ENCODE peak calls at places on chromosomes 6 and 20, in four cellular contexts. One of them, this sample, is unnamed.

GRCh38 chr20:13910492-13910891 is 79.9 kb downstream of the SEL1L2 start:
- DNase-seq in IMR-90: no peak
- DNase-seq in GM10248: no peak
- DNase-seq in lower leg skin: no peak
- DNase-seq in this sample: no peak

GRCh38 chr6:127516676-127517273 is 2.4 kb downstream of the MTCL3 start:
- DNase-seq in IMR-90: peak
- DNase-seq in GM10248: peak
- DNase-seq in lower leg skin: no peak
- DNase-seq in this sample: no peak

GRCh38 chr6:132931937-132932336 is 117.6 kb downstream of the RPS12 start:
- DNase-seq in IMR-90: peak
- DNase-seq in GM10248: no peak
- DNase-seq in lower leg skin: no peak
- DNase-seq in this sample: no peak

GRCh38 chr20:63787302-63787701 is 43.8 kb downstream of the ZBTB46 start:
- DNase-seq in IMR-90: no peak
- DNase-seq in GM10248: no peak
- DNase-seq in lower leg skin: no peak
- DNase-seq in this sample: no peak

GRCh38 chr6:141744971-141745370 is 387.8 kb upstream of the GJE1 start:
- DNase-seq in IMR-90: no peak
- DNase-seq in GM10248: no peak
- DNase-seq in lower leg skin: no peak
- DNase-seq in this sample: no peak

GRCh38 chr20:48738399-48739304 is 89.1 kb downstream of the PREX1 start:
- DNase-seq in IMR-90: no peak
- DNase-seq in GM10248: peak
- DNase-seq in lower leg skin: no peak
- DNase-seq in this sample: no peak

GRCh38 chr20:61953789-61954125 is 111.9 kb downstream of the TAF4 start:
- DNase-seq in IMR-90: no peak
- DNase-seq in GM10248: no peak
- DNase-seq in lower leg skin: peak
- DNase-seq in this sample: no peak

GRCh38 chr6:8958894-8959511 is 523.7 kb upstream of the SLC35B3 start:
- DNase-seq in IMR-90: peak
- DNase-seq in GM10248: no peak
- DNase-seq in lower leg skin: no peak
- DNase-seq in this sample: no peak

GRCh38 chr20:8535403-8536003 is 403.4 kb downstream of the PLCB1 start:
- DNase-seq in IMR-90: no peak
- DNase-seq in GM10248: no peak
- DNase-seq in lower leg skin: no peak
- DNase-seq in this sample: no peak

GRCh38 chr6:110282412-110282811 is 75.7 kb downstream of the METTL24 start:
- DNase-seq in IMR-90: no peak
- DNase-seq in GM10248: no peak
- DNase-seq in lower leg skin: no peak
- DNase-seq in this sample: no peak

GRCh38 chr20:21682576-21682975 is 22.9 kb upstream of the PAX1 start:
- DNase-seq in IMR-90: no peak
- DNase-seq in GM10248: no peak
- DNase-seq in lower leg skin: no peak
- DNase-seq in this sample: no peak

GRCh38 chr20:51767867-51768758 is at the start of gene ATP9A:
- DNase-seq in IMR-90: peak
- DNase-seq in GM10248: no peak
- DNase-seq in lower leg skin: peak
- DNase-seq in this sample: no peak

GRCh38 chr20:62066983-62067433 is 1.3 kb upstream of the TAF4 start:
- DNase-seq in IMR-90: no peak
- DNase-seq in GM10248: peak
- DNase-seq in lower leg skin: no peak
- DNase-seq in this sample: no peak

GRCh38 chr6:128063850-128064539 is 163.1 kb upstream of the THEMIS start:
- DNase-seq in IMR-90: no peak
- DNase-seq in GM10248: no peak
- DNase-seq in lower leg skin: no peak
- DNase-seq in this sample: no peak

GRCh38 chr6:27809939-27810767 is 102.0 kb downstream of the OR2B2 start:
- DNase-seq in IMR-90: peak
- DNase-seq in GM10248: peak
- DNase-seq in lower leg skin: peak
- DNase-seq in this sample: peak

GRCh38 chr6:122426597-122426996 is 27.1 kb downstream of the HSF2 start:
- DNase-seq in IMR-90: peak
- DNase-seq in GM10248: no peak
- DNase-seq in lower leg skin: no peak
- DNase-seq in this sample: no peak

GRCh38 chr6:122429328-122429727 is 29.9 kb downstream of the HSF2 start:
- DNase-seq in IMR-90: no peak
- DNase-seq in GM10248: no peak
- DNase-seq in lower leg skin: no peak
- DNase-seq in this sample: no peak

GRCh38 chr6:122432816-122433215 is 33.4 kb downstream of the HSF2 start:
- DNase-seq in IMR-90: peak
- DNase-seq in GM10248: no peak
- DNase-seq in lower leg skin: no peak
- DNase-seq in this sample: no peak

GRCh38 chr6:122431780-122432179 is 32.3 kb downstream of the HSF2 start:
- DNase-seq in IMR-90: no peak
- DNase-seq in GM10248: no peak
- DNase-seq in lower leg skin: no peak
- DNase-seq in this sample: no peak

DNA sequence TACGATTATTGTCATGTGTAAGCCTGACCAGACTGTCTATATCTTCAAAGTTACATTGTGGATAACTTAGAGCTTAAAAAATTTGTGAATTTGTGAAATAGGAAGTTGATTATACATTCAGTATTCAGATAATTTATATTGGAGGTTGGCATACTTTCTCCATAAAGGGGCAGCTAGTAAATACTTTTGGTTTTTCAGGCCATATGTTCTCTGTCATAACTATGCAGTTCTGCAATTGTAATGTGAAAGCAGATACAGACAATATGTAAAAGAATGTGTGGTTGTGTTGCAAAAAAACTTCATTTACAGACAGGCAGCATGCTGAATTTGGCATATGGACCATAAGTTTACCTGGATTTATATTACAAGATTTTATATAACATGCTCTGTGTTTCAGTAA is 29.3 kb downstream of the HSF2 start:
- DNase-seq in IMR-90: no peak
- DNase-seq in GM10248: no peak
- DNase-seq in lower leg skin: no peak
- DNase-seq in this sample: no peak
- TF ChIP-seq CTCF in IMR-90: no peak
- TF ChIP-seq CTCF in GM10248: no peak
- TF ChIP-seq CTCF in lower leg skin: no peak
- TF ChIP-seq CTCF in this sample: no peak

DNA sequence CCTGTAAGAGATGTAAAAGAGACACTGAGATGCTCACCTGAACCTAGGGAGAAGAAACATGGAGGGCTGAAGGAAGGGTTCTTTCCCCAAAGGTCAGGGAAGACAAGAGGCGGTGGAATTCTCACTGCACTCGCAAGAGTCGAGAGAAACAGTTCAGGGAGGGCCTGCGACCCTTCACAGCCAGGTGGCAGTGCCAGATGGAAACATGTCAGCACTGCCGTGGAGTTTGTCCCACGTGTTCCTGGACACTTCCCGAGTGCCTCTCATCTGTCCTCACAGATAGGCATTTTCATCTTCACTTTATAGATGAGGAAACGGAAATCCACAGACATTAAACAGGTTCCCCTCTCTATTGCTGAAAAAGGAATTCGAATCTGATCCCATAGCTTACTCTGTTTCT is 70.4 kb upstream of the SYNJ2 start:
- DNase-seq in IMR-90: no peak
- DNase-seq in GM10248: no peak
- DNase-seq in lower leg skin: no peak
- DNase-seq in this sample: no peak
- TF ChIP-seq CTCF in IMR-90: no peak
- TF ChIP-seq CTCF in GM10248: no peak
- TF ChIP-seq CTCF in lower leg skin: no peak
- TF ChIP-seq CTCF in this sample: no peak

GRCh38 chr6:12911387-12911960 is 194.9 kb downstream of the PHACTR1 start:
- DNase-seq in IMR-90: peak
- DNase-seq in GM10248: no peak
- DNase-seq in lower leg skin: no peak
- DNase-seq in this sample: no peak
- TF ChIP-seq CTCF in IMR-90: peak
- TF ChIP-seq CTCF in GM10248: peak
- TF ChIP-seq CTCF in lower leg skin: no peak
- TF ChIP-seq CTCF in this sample: no peak

GRCh38 chr6:156687875-156688549 is 89.2 kb upstream of the ARID1B start:
- DNase-seq in IMR-90: peak
- DNase-seq in GM10248: no peak
- DNase-seq in lower leg skin: peak
- DNase-seq in this sample: no peak
- TF ChIP-seq CTCF in IMR-90: no peak
- TF ChIP-seq CTCF in GM10248: no peak
- TF ChIP-seq CTCF in lower leg skin: no peak
- TF ChIP-seq CTCF in this sample: no peak

GRCh38 chr20:36728986-36729385 is 16.9 kb downstream of the NDRG3 start:
- DNase-seq in IMR-90: peak
- DNase-seq in GM10248: peak
- DNase-seq in lower leg skin: no peak
- DNase-seq in this sample: no peak
- TF ChIP-seq CTCF in IMR-90: peak
- TF ChIP-seq CTCF in GM10248: no peak
- TF ChIP-seq CTCF in lower leg skin: no peak
- TF ChIP-seq CTCF in this sample: no peak

GRCh38 chr6:160221423-160221822 is 37.2 kb downstream of the SLC22A2 start:
- DNase-seq in IMR-90: no peak
- DNase-seq in GM10248: no peak
- DNase-seq in lower leg skin: no peak
- DNase-seq in this sample: no peak
- TF ChIP-seq CTCF in IMR-90: no peak
- TF ChIP-seq CTCF in GM10248: no peak
- TF ChIP-seq CTCF in lower leg skin: no peak
- TF ChIP-seq CTCF in this sample: no peak

GRCh38 chr20:44648579-44648978 is 2.9 kb downstream of the ADA start:
- DNase-seq in IMR-90: no peak
- DNase-seq in GM10248: no peak
- DNase-seq in lower leg skin: no peak
- DNase-seq in this sample: no peak
- TF ChIP-seq CTCF in IMR-90: no peak
- TF ChIP-seq CTCF in GM10248: no peak
- TF ChIP-seq CTCF in lower leg skin: no peak
- TF ChIP-seq CTCF in this sample: no peak

DNA sequence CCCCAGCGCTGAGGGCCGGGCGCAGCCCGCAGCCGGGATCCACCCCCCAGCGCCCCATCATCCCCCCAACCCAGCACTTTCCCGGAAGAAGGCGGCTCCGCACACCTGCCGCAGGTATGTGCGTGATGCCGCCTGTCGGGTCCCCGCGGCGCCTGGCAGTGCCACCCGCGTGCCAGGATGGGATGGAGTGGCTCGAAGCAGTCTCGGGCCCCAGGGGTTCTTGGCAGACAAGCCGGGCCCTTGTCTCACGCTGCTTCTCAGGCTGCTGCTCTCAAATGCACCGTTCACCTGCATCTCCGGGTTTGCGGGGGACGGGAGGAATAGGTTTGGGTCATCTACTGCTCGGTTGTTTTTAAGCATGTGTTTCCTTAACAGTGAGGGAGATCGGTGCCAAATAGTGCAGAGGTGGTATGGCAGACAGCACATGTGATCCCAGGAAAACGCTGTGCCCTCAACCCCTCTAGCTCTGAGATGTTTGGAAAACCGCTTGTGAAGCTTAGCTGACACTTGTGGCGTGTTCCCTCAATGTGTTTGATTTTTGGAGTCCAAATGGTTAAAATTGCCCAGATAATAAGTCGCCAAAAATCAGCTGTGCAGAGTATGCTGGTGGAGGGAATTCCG is 847 bp downstream of the MYLIP start:
- DNase-seq in IMR-90: peak
- DNase-seq in GM10248: no peak
- DNase-seq in lower leg skin: peak
- DNase-seq in this sample: no peak
- TF ChIP-seq CTCF in IMR-90: no peak
- TF ChIP-seq CTCF in GM10248: no peak
- TF ChIP-seq CTCF in lower leg skin: no peak
- TF ChIP-seq CTCF in this sample: no peak

DNA sequence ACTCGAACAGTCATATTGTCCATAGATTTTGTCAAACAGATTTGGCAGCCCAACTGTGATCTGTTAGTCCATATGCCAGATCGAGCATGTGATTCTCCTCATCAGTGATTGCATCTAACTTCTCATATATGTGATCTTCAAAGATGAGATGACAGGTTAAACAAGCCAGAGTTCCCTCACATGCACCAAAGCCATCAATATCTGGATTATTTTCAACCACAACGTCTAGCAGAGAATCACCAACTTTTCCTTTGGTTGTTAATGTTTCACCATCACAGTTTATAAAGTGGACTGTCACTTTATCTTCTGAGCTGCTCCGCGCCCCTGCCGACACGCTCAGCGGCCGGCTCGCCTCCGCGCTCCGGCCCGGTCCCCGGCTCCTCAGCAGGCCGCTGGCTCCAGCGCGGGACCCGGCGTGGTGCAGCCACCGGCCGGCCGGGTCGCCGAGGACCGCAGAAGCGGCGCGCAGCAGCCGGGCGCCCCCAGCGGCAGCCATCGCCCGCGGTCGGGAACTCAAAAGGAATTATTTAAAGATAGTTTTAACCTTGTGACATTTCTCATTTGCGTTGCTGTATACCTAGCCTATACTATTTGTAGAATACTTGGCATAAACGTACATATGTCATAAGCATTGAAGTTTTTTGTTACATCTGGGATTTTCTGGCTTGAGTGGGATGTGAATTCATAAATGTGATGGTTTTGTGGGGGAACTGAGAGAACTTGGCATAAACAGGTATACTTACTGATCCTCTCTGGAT is 40.1 kb upstream of the DYNLRB1 start:
- DNase-seq in IMR-90: peak
- DNase-seq in GM10248: peak
- DNase-seq in lower leg skin: no peak
- DNase-seq in this sample: no peak
- TF ChIP-seq CTCF in IMR-90: peak
- TF ChIP-seq CTCF in GM10248: peak
- TF ChIP-seq CTCF in lower leg skin: no peak
- TF ChIP-seq CTCF in this sample: peak

This sample was measured in omental fat pad.